ENCODE peak calls at places on chromosomes 1 and 21, in four cellular contexts. Z is K562, X is GM12878, F is HepG2. D is an unnamed sample.

GRCh38 chr1:150511551-150511950 is 3.6 kb downstream of the ECM1 start:
- DNase-seq in Z (no peak), F (no peak), X (no peak), D (no peak)

GRCh38 chr1:183522104-183522503 is 49.8 kb downstream of the SMG7 start:
- DNase-seq in F (no peak), X (no peak), Z (no peak), D (no peak)

GRCh38 chr1:94962745-94963265 is 35.9 kb upstream of the CNN3 start:
- DNase-seq in F (peak; percentile 85), X (peak; percentile 64), Z (no peak), D (no peak)

GRCh38 chr1:110053557-110054428 is 16.7 kb downstream of the ALX3 start:
- DNase-seq in Z (peak; percentile 79), X (no peak), F (peak; percentile 21), D (peak; percentile 49)

GRCh38 chr1:51897699-51898031 is 19.1 kb upstream of the NRDC start:
- DNase-seq in X (no peak), F (no peak), Z (no peak), D (peak; percentile 42)

GRCh38 chr1:178947688-178948003 is 76.8 kb upstream of the ANGPTL1 start:
- DNase-seq in F (no peak), Z (no peak), X (no peak), D (no peak)

GRCh38 chr1:70509996-70510876 is 99.2 kb downstream of the CTH start:
- DNase-seq in F (peak; percentile 50), Z (peak; percentile 64), X (peak; percentile 30), D (peak; percentile 66)

GRCh38 chr21:42067531-42068255 is 3.4 kb upstream of the UMODL1 start:
- DNase-seq in Z (no peak), F (no peak), X (no peak), D (no peak)

GRCh38 chr1:202034683-202035462 is 24.5 kb downstream of the ELF3 start:
- DNase-seq in X (peak; percentile 35), Z (peak; percentile 49), F (peak; percentile 93), D (peak; percentile 91)

GRCh38 chr1:175270361-175270760 is 77.8 kb upstream of the KIAA0040 start:
- DNase-seq in X (no peak), F (no peak), Z (no peak), D (no peak)

GRCh38 chr1:233662503-233663105 is 48.7 kb downstream of the KCNK1 start:
- DNase-seq in Z (no peak), F (no peak), X (no peak), D (no peak)

GRCh38 chr1:199292873-199293272 is 654.0 kb downstream of the PTPRC start:
- DNase-seq in F (no peak), Z (no peak), X (no peak), D (no peak)

GRCh38 chr1:41848216-41848952 is 70.3 kb downstream of the HIVEP3 start:
- DNase-seq in X (no peak), F (no peak), Z (no peak), D (no peak)

GRCh38 chr1:167082511-167083027 is 7.6 kb downstream of the GPA33 start:
- DNase-seq in X (no peak), Z (no peak), F (peak; percentile 73), D (peak; percentile 77)

GRCh38 chr1:24127134-24127800 is 15.3 kb upstream of the MYOM3 start:
- DNase-seq in Z (no peak), F (no peak), X (no peak), D (no peak)
- TF ChIP-seq CHD4 in Z (no peak), F (no peak), X (no peak), D (no peak)

GRCh38 chr1:23617019-23617418 is 57.7 kb upstream of the ID3 start:
- DNase-seq in F (no peak), X (no peak), Z (peak; percentile 52), D (no peak)

GRCh38 chr1:23622284-23622683 is 63.0 kb upstream of the ID3 start:
- DNase-seq in Z (no peak), F (no peak), X (no peak), D (no peak)

GRCh38 chr1:23618586-23619083 is 59.3 kb upstream of the ID3 start:
- DNase-seq in X (no peak), F (no peak), Z (no peak), D (no peak)

GRCh38 chr1:23620605-23621004 is 61.3 kb upstream of the ID3 start:
- DNase-seq in X (no peak), F (no peak), Z (no peak), D (no peak)

DNA sequence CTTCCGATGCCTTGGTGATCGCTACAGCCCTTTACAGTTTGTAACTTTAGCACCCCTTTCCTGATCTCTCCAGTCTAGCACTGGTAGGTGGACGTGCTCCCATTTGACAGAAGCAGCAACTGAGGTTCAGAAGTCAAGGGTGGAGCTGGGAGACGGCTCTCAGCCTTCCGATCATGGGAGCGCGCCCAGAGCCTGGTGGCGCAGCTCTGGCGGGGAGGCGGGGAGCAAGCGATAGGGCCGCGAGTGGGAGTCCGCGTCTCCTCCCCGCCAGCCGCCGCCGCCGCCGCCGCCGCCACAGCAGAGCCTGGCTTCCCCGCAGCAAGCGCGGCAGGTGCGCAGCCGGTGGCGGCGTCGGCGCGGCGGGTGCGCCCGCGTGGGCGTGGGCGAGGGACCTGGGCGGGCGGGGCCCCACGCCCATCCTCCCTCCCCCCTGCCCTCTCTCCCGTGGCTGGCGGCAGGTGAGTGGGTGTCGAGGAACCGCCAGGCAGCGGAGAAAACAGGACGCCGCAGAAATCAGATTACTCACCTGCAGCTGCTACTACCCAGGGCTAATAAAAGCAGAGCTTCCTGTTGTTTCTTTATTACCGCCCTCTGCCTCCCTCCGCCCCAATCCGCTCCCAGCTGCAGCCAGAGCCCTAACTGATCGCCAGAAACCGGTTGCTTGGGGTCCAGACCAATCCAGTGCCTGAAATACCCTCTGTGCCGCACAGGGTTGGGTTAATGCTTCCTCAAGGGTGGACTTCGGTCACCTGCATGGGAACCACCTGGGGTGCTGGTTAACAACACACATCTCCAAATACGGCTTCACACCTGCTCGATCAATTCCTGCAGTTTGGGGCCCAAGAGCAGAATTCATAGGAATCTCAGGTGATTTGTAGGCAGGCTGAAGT is 60.2 kb upstream of the ID3 start:
- DNase-seq in X (no peak), F (no peak), Z (peak; percentile 51), D (no peak)
- TF ChIP-seq CHD4 in X (no peak), F (no peak), Z (peak; percentile 86), D (no peak)

DNA sequence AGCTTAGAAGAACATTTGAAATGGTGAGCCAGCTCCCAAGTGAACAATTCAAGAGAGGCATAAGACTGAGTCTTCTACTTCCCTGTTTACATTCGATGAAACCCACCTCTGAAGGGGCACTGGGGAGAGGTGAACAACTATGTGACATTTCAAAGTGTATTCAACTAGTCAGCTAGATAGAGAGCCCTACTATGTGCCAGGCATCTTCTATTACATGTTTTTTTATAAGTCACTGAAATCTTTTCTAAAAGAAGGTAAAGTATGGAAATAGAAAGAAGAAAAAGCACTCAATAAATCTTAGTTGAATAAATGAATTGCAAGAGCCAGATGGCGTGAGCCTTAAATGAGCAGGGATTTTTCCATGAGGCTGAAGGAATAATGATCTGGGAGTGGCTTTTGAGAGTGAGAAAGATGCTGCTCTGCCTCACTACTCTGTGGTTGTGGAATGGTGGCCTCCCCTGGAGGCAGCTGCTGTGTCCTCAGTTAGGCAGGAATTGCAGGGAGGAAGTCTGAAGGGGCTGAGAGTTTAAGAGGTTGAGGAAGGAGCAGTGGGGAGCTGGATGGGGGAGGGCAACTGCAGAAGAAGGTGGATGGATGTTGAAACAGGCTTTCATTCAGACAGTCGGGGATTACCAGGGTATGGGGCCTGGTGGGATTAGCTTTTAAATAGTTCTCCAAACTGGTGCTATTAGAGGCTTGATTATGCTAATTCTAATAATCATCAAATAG is 10.4 kb upstream of the PTPRF start:
- DNase-seq in Z (no peak), F (no peak), X (no peak), D (no peak)
- TF ChIP-seq CHD4 in Z (no peak), F (no peak), X (no peak), D (no peak)

GRCh38 chr1:117682372-117682771 is 76.5 kb downstream of the TENT5C start:
- DNase-seq in X (no peak), F (no peak), Z (no peak), D (no peak)

GRCh38 chr1:117685936-117686806 is 80.3 kb downstream of the TENT5C start:
- DNase-seq in X (no peak), F (no peak), Z (no peak), D (no peak)

GRCh38 chr1:117686907-117687306 is 81.1 kb downstream of the TENT5C start:
- DNase-seq in X (no peak), F (peak; percentile 58), Z (no peak), D (peak; percentile 7)

GRCh38 chr1:117681093-117681950 is 75.5 kb downstream of the TENT5C start:
- DNase-seq in Z (no peak), F (no peak), X (no peak), D (no peak)

GRCh38 chr1:117683571-117684285 is 77.9 kb downstream of the TENT5C start:
- DNase-seq in Z (no peak), X (no peak), F (no peak), D (no peak)
- TF ChIP-seq CHD4 in Z (no peak), X (no peak), F (no peak), D (no peak)

DNA sequence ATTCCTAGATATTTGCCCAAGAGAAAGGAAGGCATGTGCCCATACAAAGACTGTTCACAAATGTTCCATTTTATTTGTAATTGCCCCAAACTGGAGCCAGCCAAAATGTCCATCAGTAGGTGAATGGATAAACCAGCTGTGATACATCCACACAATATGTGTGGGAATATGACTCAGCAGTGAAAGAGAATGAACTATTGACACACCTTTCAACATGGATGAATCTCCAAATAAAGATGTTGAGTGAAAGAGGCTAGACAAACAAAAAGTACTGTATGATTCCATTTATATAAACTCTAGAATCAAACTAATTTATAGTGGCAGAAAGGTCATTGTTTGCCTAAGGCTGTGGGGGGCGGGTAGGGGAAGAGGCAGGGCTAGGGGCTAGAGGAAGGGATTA is 4.5 kb downstream of the DHCR24 start:
- DNase-seq in X (no peak), F (peak; percentile 42), Z (no peak), D (peak; percentile 69)
- TF ChIP-seq CHD4 in X (no peak), F (no peak), Z (no peak), D (no peak)

GRCh38 chr1:246695136-246695535 is 29.1 kb upstream of the SCCPDH start:
- DNase-seq in F (no peak), Z (no peak), X (no peak), D (no peak)
- TF ChIP-seq CHD4 in F (no peak), Z (no peak), X (no peak), D (no peak)

GRCh38 chr1:22526098-22526497 is 37.2 kb upstream of the EPHA8 start:
- DNase-seq in F (no peak), Z (no peak), X (no peak), D (no peak)
- TF ChIP-seq CHD4 in F (no peak), Z (no peak), X (no peak), D (no peak)

DNA sequence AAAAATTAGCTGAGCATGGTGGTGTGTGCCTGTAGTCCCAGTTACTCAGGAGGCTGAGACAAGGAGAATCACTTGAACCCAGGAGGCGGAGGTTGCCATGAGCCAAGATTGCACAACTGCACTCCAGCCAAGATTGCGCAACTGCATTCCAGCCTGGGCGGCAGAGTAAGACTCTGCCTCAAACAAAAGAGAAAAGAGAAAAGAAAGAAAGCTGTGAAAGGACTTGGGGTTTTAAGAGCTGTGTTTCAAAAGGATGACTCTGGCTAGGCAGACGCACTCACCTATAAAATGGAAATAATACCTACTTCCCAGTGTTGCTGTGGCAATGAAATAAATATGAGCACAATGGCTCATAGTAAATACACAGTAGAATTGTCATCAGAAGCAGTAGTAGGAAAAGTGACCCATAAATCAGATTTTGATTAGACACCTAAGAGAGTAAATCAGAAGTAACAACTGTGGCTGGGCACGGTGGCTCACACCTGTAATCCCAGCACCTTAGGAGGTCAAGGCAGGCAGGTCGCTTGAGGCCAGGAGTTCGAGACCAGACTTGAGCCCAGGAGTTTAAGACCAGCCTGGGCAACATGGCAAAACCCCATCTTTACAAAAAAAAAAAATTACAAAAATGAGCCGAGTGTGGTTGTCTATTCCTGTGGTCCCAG is 45.9 kb upstream of the PUM1 start:
- DNase-seq in Z (no peak), X (no peak), F (no peak), D (peak; percentile 52)
- TF ChIP-seq CHD4 in Z (no peak), X (no peak), F (no peak), D (no peak)

D was measured in A549.